ENCODE peak calls at places on chromosomes 1 and 21, in seven cellular contexts. R is heart right ventricle; K is heart left ventricle; H is NCI-H1092 treated with DMSO at 0.1 percent for 48 hours; T is stimulated activated CD4-positive, alpha-beta T cell treated with anti-CD3 and anti-CD28 coated beads, Interleukin-4, amount 100 ng/mL, for 48 hours; U is AG08396; Q is caudate nucleus. A is an unnamed sample.

GRCh38 chr1:46612937-46613660 is 3.5 kb downstream of the MOB3C start:
- DNase-seq in R (peak), K (no peak), H (no peak), T (no peak), U (no peak), Q (no peak), A (no peak)

GRCh38 chr21:45405819-45406762 is 1.1 kb downstream of the COL18A1 start:
- DNase-seq in R (peak), K (peak), H (no peak), T (no peak), U (no peak), Q (no peak), A (peak)

GRCh38 chr1:30111431-30111830 is 612.0 kb downstream of the MATN1 start:
- DNase-seq in R (peak), K (no peak), H (peak), T (peak), U (peak), Q (peak), A (peak)

GRCh38 chr21:17497345-17497744 is 15.5 kb upstream of the CXADR start:
- DNase-seq in R (no peak), K (no peak), H (no peak), T (no peak), U (no peak), Q (no peak), A (no peak)

GRCh38 chr1:55531644-55532043 is 316.5 kb upstream of the USP24 start:
- DNase-seq in R (no peak), K (no peak), H (no peak), T (no peak), U (no peak), Q (no peak), A (no peak)

GRCh38 chr1:166233750-166234366 is 67.1 kb upstream of the FAM78B start:
- DNase-seq in R (no peak), K (no peak), H (no peak), T (no peak), U (no peak), Q (no peak), A (no peak)

GRCh38 chr1:215566556-215567490 is at the start of gene KCTD3:
- DNase-seq in R (peak), K (peak), H (peak), T (peak), U (peak), Q (peak), A (peak)

GRCh38 chr1:181205901-181206300 is 117.4 kb downstream of the IER5 start:
- DNase-seq in R (no peak), K (no peak), H (no peak), T (no peak), U (no peak), Q (peak), A (no peak)

GRCh38 chr1:10132316-10132715 is 78.1 kb upstream of the KIF1B start:
- DNase-seq in R (no peak), K (no peak), H (no peak), T (no peak), U (no peak), Q (no peak), A (no peak)

GRCh38 chr1:221217029-221217428 is 337.8 kb downstream of the HLX start:
- DNase-seq in R (no peak), K (peak), H (no peak), T (no peak), U (no peak), Q (no peak), A (peak)

GRCh38 chr1:58465825-58466617 is 80.5 kb downstream of the OMA1 start:
- DNase-seq in R (no peak), K (no peak), H (no peak), T (no peak), U (no peak), Q (no peak), A (no peak)

GRCh38 chr1:223129229-223129851 is 13.7 kb downstream of the TLR5 start:
- DNase-seq in R (peak), K (peak), H (peak), T (peak), U (peak), Q (peak), A (peak)

GRCh38 chr1:37478451-37478871 is 4.1 kb downstream of the ZC3H12A start:
- DNase-seq in R (no peak), K (no peak), H (no peak), T (no peak), U (peak), Q (no peak), A (peak)

GRCh38 chr1:167441222-167441621 is 77.1 kb downstream of the CD247 start:
- DNase-seq in R (no peak), K (no peak), H (no peak), T (no peak), U (no peak), Q (no peak), A (no peak)

GRCh38 chr21:34333150-34333739 is 30.6 kb upstream of the KCNE2 start:
- DNase-seq in R (no peak), K (no peak), H (no peak), T (no peak), U (peak), Q (no peak), A (no peak)

GRCh38 chr1:65630855-65631254 is 161.8 kb upstream of the PDE4B start:
- DNase-seq in R (no peak), K (no peak), H (no peak), T (no peak), U (no peak), Q (no peak), A (peak)

GRCh38 chr1:180071760-180072159 is 82.9 kb upstream of the QSOX1 start:
- DNase-seq in R (no peak), K (no peak), H (no peak), T (no peak), U (no peak), Q (no peak), A (no peak)

GRCh38 chr1:53731779-53732305 is 7.1 kb downstream of the GLIS1 start:
- DNase-seq in R (no peak), K (no peak), H (no peak), T (no peak), U (no peak), Q (no peak), A (no peak)

GRCh38 chr1:1001631-1002300 is 1.9 kb upstream of the HES4 start:
- DNase-seq in R (peak), K (peak), H (no peak), T (peak), U (peak), Q (peak), A (peak)

GRCh38 chr1:230863449-230863848 is 4.9 kb downstream of the C1orf198 start:
- DNase-seq in R (no peak), K (no peak), H (no peak), T (no peak), U (no peak), Q (no peak), A (no peak)

GRCh38 chr1:6460349-6461236 is 5.4 kb downstream of the TNFRSF25 start:
- DNase-seq in R (no peak), K (no peak), H (no peak), T (peak), U (no peak), Q (no peak), A (no peak)

GRCh38 chr1:184392779-184393522 is 6.1 kb downstream of the C1orf21 start:
- DNase-seq in R (no peak), K (no peak), H (no peak), T (no peak), U (no peak), Q (no peak), A (no peak)

GRCh38 chr1:170461762-170462384 is 70.1 kb upstream of the GORAB start:
- DNase-seq in R (no peak), K (no peak), H (no peak), T (no peak), U (peak), Q (no peak), A (no peak)

GRCh38 chr1:87956072-87956471 is 627.4 kb downstream of the LMO4 start:
- DNase-seq in R (no peak), K (peak), H (no peak), T (no peak), U (peak), Q (no peak), A (no peak)

GRCh38 chr21:28516996-28517592 is 475.6 kb downstream of the LTN1 start:
- DNase-seq in R (peak), K (peak), H (peak), T (peak), U (peak), Q (peak), A (peak)

GRCh38 chr1:2137257-2138121 is 57.1 kb downstream of the FAAP20 start:
- DNase-seq in R (no peak), K (no peak), H (no peak), T (no peak), U (no peak), Q (no peak), A (no peak)

A was measured in lung microvascular endothelial cell.